ENCODE peak calls at places on chromosome 3, in eight cellular contexts. D is NCI-H1092 treated with DMSO at 0.1 percent for 48 hours; W is stimulated activated CD4-positive, alpha-beta T cell treated with anti-CD3 and anti-CD28 coated beads, TNF-alpha, amount 100 ng/mL, for 1 hour; Z is hepatocyte; N is GM12865; H is HCT116; G is GM04503; J is HuH-7.5. T is an unnamed sample.

GRCh38 chr3:142726017-142726416 is 2.2 kb downstream of the TRPC1 start:
- DNase-seq in D (no peak), H (no peak), Z (no peak), J (no peak), N (no peak), W (no peak), G (no peak), T (no peak)

GRCh38 chr3:27201435-27201966 is 167.7 kb downstream of the NEK10 start:
- DNase-seq in D (no peak), J (no peak), N (no peak), H (no peak), G (no peak), W (no peak), Z (no peak), T (no peak)

GRCh38 chr3:128438488-128439072 is 28.1 kb downstream of the DNAJB8 start:
- DNase-seq in Z (no peak), J (no peak), N (peak), W (no peak), D (peak), G (no peak), H (no peak), T (no peak)

GRCh38 chr3:43071313-43071893 is 34.5 kb downstream of the POMGNT2 start:
- DNase-seq in N (no peak), H (peak), D (no peak), Z (no peak), J (peak), G (no peak), W (no peak), T (peak)

GRCh38 chr3:54307616-54308180 is 185.3 kb downstream of the CACNA2D3 start:
- DNase-seq in H (no peak), D (peak), Z (no peak), W (no peak), J (no peak), G (no peak), N (no peak), T (no peak)

GRCh38 chr3:155435821-155436220 is 142.3 kb upstream of the STRIT1 start:
- DNase-seq in D (no peak), J (no peak), Z (no peak), H (no peak), W (no peak), G (peak), N (no peak), T (no peak)

GRCh38 chr3:16441306-16441898 is 72.1 kb downstream of the RFTN1 start:
- DNase-seq in N (no peak), G (peak), D (peak), Z (no peak), W (no peak), J (no peak), H (no peak), T (no peak)

GRCh38 chr3:177335728-177336127 is 138.4 kb upstream of the TBL1XR1 start:
- DNase-seq in N (no peak), W (no peak), Z (no peak), J (no peak), D (no peak), H (no peak), G (no peak), T (no peak)

GRCh38 chr3:141360888-141361598 is 7.3 kb upstream of the ZBTB38 start:
- DNase-seq in H (peak), Z (peak), W (no peak), G (peak), J (peak), D (peak), N (peak), T (no peak)

GRCh38 chr3:4999626-5000184 is 20.5 kb downstream of the BHLHE40 start:
- DNase-seq in D (no peak), G (no peak), N (peak), W (no peak), J (no peak), Z (no peak), H (no peak), T (no peak)

GRCh38 chr3:71010731-71011455 is 572.6 kb downstream of the FOXP1 start:
- DNase-seq in G (no peak), H (no peak), W (peak), J (no peak), N (peak), D (no peak), Z (no peak), T (peak)

GRCh38 chr3:26308454-26308853 is 314.1 kb upstream of the LRRC3B start:
- DNase-seq in H (no peak), J (no peak), G (no peak), Z (no peak), W (no peak), D (no peak), N (no peak), T (no peak)

GRCh38 chr3:156211583-156211982 is 91.2 kb downstream of the KCNAB1 start:
- DNase-seq in N (peak), D (no peak), G (no peak), H (no peak), Z (no peak), J (no peak), W (no peak), T (no peak)

GRCh38 chr3:188821998-188822397 is 349.8 kb upstream of the TPRG1 start:
- DNase-seq in G (no peak), H (no peak), D (no peak), J (no peak), W (no peak), N (no peak), Z (no peak), T (no peak)

GRCh38 chr3:39750677-39751076 is 58.7 kb upstream of the MYRIP start:
- DNase-seq in D (no peak), J (no peak), N (no peak), G (no peak), Z (no peak), W (no peak), H (no peak), T (no peak)

GRCh38 chr3:16338999-16339398 is 74.0 kb downstream of the OXNAD1 start:
- DNase-seq in Z (peak), N (peak), D (no peak), H (no peak), W (no peak), G (peak), J (no peak), T (no peak)

GRCh38 chr3:2950159-2950558 is 160.0 kb downstream of the IL5RA start:
- DNase-seq in Z (no peak), H (no peak), D (no peak), N (peak), J (no peak), W (no peak), G (no peak), T (no peak)

GRCh38 chr3:183306798-183307671 is 54.0 kb downstream of the B3GNT5 start:
- DNase-seq in J (no peak), N (peak), D (no peak), W (no peak), G (no peak), H (no peak), Z (peak), T (peak)

GRCh38 chr3:113597611-113598382 is 65.4 kb downstream of the SIDT1 start:
- DNase-seq in D (no peak), W (no peak), Z (no peak), H (no peak), J (no peak), N (no peak), G (no peak), T (no peak)

GRCh38 chr3:185744997-185745843 is 79.6 kb downstream of the IGF2BP2 start:
- DNase-seq in W (no peak), Z (no peak), D (no peak), H (no peak), N (peak), J (no peak), G (peak), T (no peak)

T was measured in activated CD4-positive, alpha-beta T cell treated with anti-CD3 and anti-CD28 coated beads for 48 hours.